ENCODE peak calls at places on chromosomes 6 and 20, in eight cellular contexts. N, U, L, Z, P, T, X and J are unnamed samples.

GRCh38 chr6:43942616-43943015 is 172.6 kb downstream of the VEGFA start:
- DNase-seq in N (no peak), U (peak), L (no peak), Z (no peak), P (no peak), T (no peak), X (no peak), J (no peak)

GRCh38 chr6:31776961-31777666 is at the start of gene VWA7:
- DNase-seq in N (no peak), U (no peak), L (peak), Z (peak), P (peak), T (no peak), X (peak), J (peak)

GRCh38 chr6:138724015-138724414 is 49.6 kb upstream of the CCDC28A start:
- DNase-seq in N (no peak), U (no peak), L (peak), Z (no peak), P (no peak), T (no peak), X (no peak), J (peak)

GRCh38 chr6:39897699-39898098 is 36.6 kb downstream of the MOCS1 start:
- DNase-seq in N (no peak), U (no peak), L (no peak), Z (no peak), P (no peak), T (no peak), X (no peak), J (no peak)

GRCh38 chr6:13712485-13712990 is 903 bp upstream of the RANBP9 start:
- DNase-seq in N (no peak), U (no peak), L (no peak), Z (no peak), P (peak), T (peak), X (no peak), J (no peak)

GRCh38 chr6:27161946-27162603 is 85.4 kb upstream of the PRSS16 start:
- DNase-seq in N (no peak), U (no peak), L (peak), Z (no peak), P (peak), T (no peak), X (peak), J (peak)

GRCh38 chr20:4134861-4135379 is 119.6 kb upstream of the RNF24 start:
- DNase-seq in N (no peak), U (no peak), L (no peak), Z (no peak), P (no peak), T (no peak), X (no peak), J (no peak)

GRCh38 chr20:51695574-51696303 is 72.5 kb downstream of the ATP9A start:
- DNase-seq in N (no peak), U (no peak), L (no peak), Z (no peak), P (no peak), T (peak), X (peak), J (peak)

GRCh38 chr20:53500651-53501050 is 93.0 kb downstream of the ZNF217 start:
- DNase-seq in N (no peak), U (no peak), L (no peak), Z (no peak), P (no peak), T (no peak), X (no peak), J (no peak)

GRCh38 chr6:134936927-134937326 is 13.0 kb downstream of the ALDH8A1 start:
- DNase-seq in N (no peak), U (no peak), L (no peak), Z (no peak), P (no peak), T (no peak), X (peak), J (no peak)

GRCh38 chr20:9867196-9867980 is 28.5 kb upstream of the PAK5 start:
- DNase-seq in N (no peak), U (no peak), L (no peak), Z (no peak), P (no peak), T (no peak), X (no peak), J (no peak)

GRCh38 chr6:168121308-168121665 is 42.3 kb upstream of the FRMD1 start:
- DNase-seq in N (no peak), U (peak), L (no peak), Z (no peak), P (no peak), T (no peak), X (no peak), J (no peak)